ENCODE peak calls at places on chromosomes 7 and 10, in five cellular contexts. K is trophoblast cell, Q is mesenchymal stem cell, V is neuronal stem cell, R is H1. M is an unnamed sample.

GRCh38 chr10:51341216-51341615 is 266.9 kb downstream of the PRKG1 start:
- DNase-seq in Q (no peak), K (no peak), V (no peak), R (no peak), M (no peak)

GRCh38 chr7:1160665-1161010 is 642 bp upstream of the ZFAND2A start:
- DNase-seq in K (no peak), R (no peak), V (no peak), Q (no peak), M (no peak)

GRCh38 chr10:31123946-31124345 is 92.3 kb upstream of the ZNF438 start:
- DNase-seq in Q (no peak), R (no peak), V (no peak), K (no peak), M (no peak)

GRCh38 chr10:79385804-79386531 is 38.7 kb downstream of the PPIF start:
- DNase-seq in R (peak; percentile 76), V (no peak), Q (no peak), K (no peak), M (peak; percentile 74)

GRCh38 chr7:151782598-151783448 is 94.1 kb downstream of the PRKAG2 start:
- DNase-seq in K (peak; percentile 41), Q (peak; percentile 74), V (peak; percentile 76), R (peak; percentile 92), M (peak; percentile 88)

GRCh38 chr7:7595451-7595850 is 28.8 kb downstream of the MIOS start:
- DNase-seq in Q (peak; percentile 41), K (no peak), R (no peak), V (no peak), M (no peak)

GRCh38 chr10:73857446-73857845 is 16.9 kb downstream of the CAMK2G start:
- DNase-seq in K (no peak), V (no peak), Q (no peak), R (no peak), M (no peak)

GRCh38 chr7:99498546-99498944 is 1.5 kb downstream of the ZNF394 start:
- DNase-seq in R (no peak), Q (no peak), V (no peak), K (no peak), M (no peak)

GRCh38 chr10:98258683-98259454 is 9.1 kb downstream of the LOXL4 start:
- DNase-seq in R (no peak), K (no peak), Q (no peak), V (no peak), M (no peak)

GRCh38 chr7:69691734-69692133 is 93.5 kb downstream of the AUTS2 start:
- DNase-seq in V (no peak), R (no peak), K (no peak), Q (no peak), M (no peak)

GRCh38 chr10:43250925-43251663 is 15.8 kb downstream of the RASGEF1A start:
- DNase-seq in Q (no peak), V (no peak), K (no peak), R (no peak), M (peak; percentile 41)

GRCh38 chr7:3267928-3268690 is 32.9 kb upstream of the SDK1 start:
- DNase-seq in R (no peak), V (no peak), K (no peak), Q (peak; percentile 95), M (no peak)

GRCh38 chr7:1964913-1965578 is 267.7 kb downstream of the MAD1L1 start:
- DNase-seq in V (no peak), Q (no peak), R (no peak), K (no peak), M (no peak)

GRCh38 chr10:22246680-22247391 is 29.0 kb upstream of the EBLN1 start:
- DNase-seq in R (no peak), Q (peak; percentile 10), K (no peak), V (no peak), M (no peak)

GRCh38 chr7:29196971-29197370 is 2.4 kb downstream of the CHN2 start:
- DNase-seq in R (no peak), K (no peak), Q (no peak), V (no peak), M (no peak)

GRCh38 chr10:23344251-23344841 is at the start of gene C10orf67:
- DNase-seq in R (peak; percentile 70), V (peak; percentile 32), Q (peak; percentile 49), K (peak; percentile 70), M (peak; percentile 62)

GRCh38 chr7:107027208-107027607 is 17.3 kb upstream of the PRKAR2B start:
- DNase-seq in V (no peak), R (no peak), Q (no peak), K (no peak), M (no peak)
- H2BK12ac ChIP-seq in V (no peak overlapping the region), R (no peak overlapping the region), Q (no peak overlapping the region), K (no peak overlapping the region), M (no peak overlapping the region)

GRCh38 chr7:155816192-155816508 is 3.9 kb upstream of the SHH start:
- DNase-seq in R (no peak), Q (no peak), K (no peak), V (no peak), M (no peak)
- H2BK12ac ChIP-seq in R (no peak overlapping the region), Q (no peak overlapping the region), K (no peak overlapping the region), V (no peak overlapping the region), M (no peak overlapping the region)

GRCh38 chr7:8982338-8982994 is 549.1 kb downstream of the NXPH1 start:
- DNase-seq in K (no peak), Q (peak; percentile 1), R (no peak), V (no peak), M (no peak)
- H2BK12ac ChIP-seq in K (no peak overlapping the region), Q (no peak overlapping the region), R (no peak overlapping the region), V (no peak overlapping the region), M (no peak overlapping the region)

DNA sequence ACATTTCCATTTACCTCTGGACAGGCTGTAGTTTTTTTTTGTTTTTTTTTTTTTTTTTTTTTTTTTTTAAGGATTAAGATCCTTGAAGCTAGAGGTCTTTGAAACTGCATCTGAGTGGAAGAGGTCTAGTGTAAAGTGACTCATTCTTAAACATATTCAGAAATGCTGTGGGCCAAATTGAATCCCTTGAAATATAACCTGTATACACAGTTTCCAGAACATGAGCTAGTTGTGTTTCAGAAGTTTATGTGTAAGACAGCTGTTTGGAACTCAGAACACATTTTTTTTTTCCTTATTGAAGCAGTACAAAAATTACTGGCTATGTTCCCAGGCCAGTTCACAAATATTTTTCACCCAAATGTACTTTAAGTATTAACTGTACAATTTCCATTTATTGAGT is 67.9 kb downstream of the PPP1R9A start:
- DNase-seq in V (no peak), Q (peak; percentile 16), R (no peak), K (no peak), M (no peak)
- H2BK12ac ChIP-seq in V (no peak overlapping the region), Q (no peak overlapping the region), R (no peak overlapping the region), K (no peak overlapping the region), M (no peak overlapping the region)

GRCh38 chr7:128923411-128923800 is 12.9 kb upstream of the KCP start:
- DNase-seq in Q (no peak), K (no peak), V (no peak), R (no peak), M (no peak)
- H2BK12ac ChIP-seq in Q (no peak overlapping the region), K (no peak overlapping the region), V (no peak overlapping the region), R (no peak overlapping the region), M (no peak overlapping the region)

DNA sequence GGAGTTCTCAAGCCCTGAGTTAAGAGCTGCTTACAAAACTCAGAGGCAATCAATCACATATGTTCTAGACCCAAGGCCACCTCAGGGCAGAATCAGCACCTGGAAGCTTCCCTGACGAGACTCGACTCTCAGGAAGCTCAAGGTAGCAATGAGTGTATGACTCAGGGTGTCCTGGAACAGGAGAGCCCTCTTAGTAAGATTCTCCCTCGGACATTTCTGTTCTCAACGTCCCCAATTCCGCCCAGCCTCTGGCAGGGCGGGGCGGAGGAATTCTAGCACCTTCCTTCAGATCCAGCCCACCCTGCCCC is 39.6 kb upstream of the PROSER2 start:
- DNase-seq in K (peak; percentile 15), V (no peak), Q (no peak), R (no peak), M (no peak)
- H2BK12ac ChIP-seq in K (no peak overlapping the region), V (no peak overlapping the region), Q (no peak overlapping the region), R (peak overlapping the region; percentile 9), M (no peak overlapping the region)

GRCh38 chr10:128017825-128018224 is 108.4 kb downstream of the MKI67 start:
- DNase-seq in R (no peak), K (no peak), Q (no peak), V (no peak), M (no peak)
- H2BK12ac ChIP-seq in R (no peak overlapping the region), K (no peak overlapping the region), Q (no peak overlapping the region), V (no peak overlapping the region), M (no peak overlapping the region)